ENCODE peak calls at places on chromosome 11, in five cellular contexts. C is K562, B is HepG2, Q is H1, D is GM12878. S is an unnamed sample.
A peak's percentile ranks its signal among the peaks of the same experiment; 100 is the strongest.

GRCh38 chr11:70255717-70256116 is 14.8 kb upstream of the PPFIA1 start:
- DNase-seq in Q (no peak), B (no peak), D (no peak), C (no peak), S (no peak)

GRCh38 chr11:121334973-121335711 is 42.6 kb downstream of the SC5D start:
- DNase-seq in C (no peak), Q (no peak), B (no peak), D (no peak), S (no peak)

GRCh38 chr11:110356769-110357671 is 60.6 kb upstream of the RDX start:
- DNase-seq in C (no peak), Q (no peak), B (peak; percentile 84), D (no peak), S (no peak)

GRCh38 chr11:68303083-68303482 is 9.3 kb upstream of the LRP5 start:
- DNase-seq in D (no peak), B (no peak), C (no peak), Q (no peak), S (no peak)

GRCh38 chr11:34425863-34426262 is 12.9 kb upstream of the CAT start:
- DNase-seq in C (no peak), Q (no peak), D (no peak), B (no peak), S (no peak)

GRCh38 chr11:3865388-3866193 is 10.1 kb downstream of the STIM1 start:
- DNase-seq in Q (no peak), C (peak; percentile 55), B (no peak), D (no peak), S (peak; percentile 39)

GRCh38 chr11:72696866-72697428 is 22.7 kb upstream of the PDE2A start:
- DNase-seq in B (no peak), C (peak; percentile 95), Q (no peak), D (no peak), S (peak; percentile 92)

GRCh38 chr11:91664521-91664920 is 560.1 kb upstream of the FAT3 start:
- DNase-seq in D (no peak), B (no peak), C (no peak), Q (no peak), S (peak; percentile 1)

GRCh38 chr11:11691296-11692141 is 69.7 kb upstream of the GALNT18 start:
- DNase-seq in B (no peak), C (no peak), Q (peak; percentile 34), D (no peak), S (peak; percentile 47)

GRCh38 chr11:21546715-21547114 is 646.2 kb upstream of the ANO5 start:
- DNase-seq in B (no peak), C (no peak), D (no peak), Q (no peak), S (no peak)

GRCh38 chr11:8017071-8017470 is 29.9 kb downstream of the EIF3F start:
- DNase-seq in Q (no peak), D (no peak), C (no peak), B (no peak), S (no peak)

GRCh38 chr11:8019671-8020597 is 32.8 kb downstream of the EIF3F start:
- DNase-seq in D (no peak), B (no peak), C (no peak), Q (no peak), S (peak; percentile 34)

GRCh38 chr11:8016396-8016949 is 29.3 kb downstream of the EIF3F start:
- DNase-seq in B (no peak), D (no peak), Q (no peak), C (no peak), S (peak; percentile 81)

GRCh38 chr11:8017894-8018741 is 31.0 kb downstream of the EIF3F start:
- DNase-seq in Q (no peak), C (no peak), D (no peak), B (no peak), S (peak; percentile 43)

GRCh38 chr11:8018742-8019631 is 31.9 kb downstream of the EIF3F start:
- DNase-seq in B (peak; percentile 22), Q (no peak), D (no peak), C (no peak), S (peak; percentile 93)
- TF ChIP-seq EZH2 in B (no peak), Q (peak; percentile 40), D (no peak), C (no peak), S (no peak)

DNA sequence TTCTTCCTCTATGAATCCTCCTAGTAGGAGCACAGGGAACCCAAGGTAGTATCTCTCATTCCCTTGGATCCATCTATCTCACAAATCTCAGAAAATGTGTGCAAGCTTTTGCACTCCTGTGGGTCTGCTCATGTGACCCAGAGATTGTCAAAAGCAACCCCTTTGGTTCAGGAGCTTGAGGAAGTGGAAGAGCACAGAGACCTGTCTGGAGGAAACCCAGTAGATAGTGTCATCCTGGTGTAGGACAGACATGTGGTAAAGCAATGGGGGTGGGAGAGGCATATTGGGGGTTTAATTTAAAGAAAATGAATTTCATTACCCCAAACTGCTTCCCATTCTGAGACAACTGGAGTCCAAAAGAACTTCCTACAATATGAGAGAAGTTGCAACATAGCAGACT is 5.9 kb upstream of the MS4A14 start:
- DNase-seq in D (no peak), C (no peak), B (no peak), Q (no peak), S (no peak)
- H3K4me1 ChIP-seq in D (peaks cover 19% of the 10 kb centered on the region), C (no peaks in the 10 kb centered on the region), B (no peaks in the 10 kb centered on the region), Q (no peaks in the 10 kb centered on the region), S (no peaks in the 10 kb centered on the region)

GRCh38 chr11:108551653-108552462 is 41.7 kb downstream of the EXPH5 start:
- DNase-seq in B (no peak), Q (no peak), C (peak; percentile 82), D (no peak), S (no peak)
- TF ChIP-seq CREB1 in B (no peak), Q (no peak), C (no peak), D (no peak), S (no peak)

DNA sequence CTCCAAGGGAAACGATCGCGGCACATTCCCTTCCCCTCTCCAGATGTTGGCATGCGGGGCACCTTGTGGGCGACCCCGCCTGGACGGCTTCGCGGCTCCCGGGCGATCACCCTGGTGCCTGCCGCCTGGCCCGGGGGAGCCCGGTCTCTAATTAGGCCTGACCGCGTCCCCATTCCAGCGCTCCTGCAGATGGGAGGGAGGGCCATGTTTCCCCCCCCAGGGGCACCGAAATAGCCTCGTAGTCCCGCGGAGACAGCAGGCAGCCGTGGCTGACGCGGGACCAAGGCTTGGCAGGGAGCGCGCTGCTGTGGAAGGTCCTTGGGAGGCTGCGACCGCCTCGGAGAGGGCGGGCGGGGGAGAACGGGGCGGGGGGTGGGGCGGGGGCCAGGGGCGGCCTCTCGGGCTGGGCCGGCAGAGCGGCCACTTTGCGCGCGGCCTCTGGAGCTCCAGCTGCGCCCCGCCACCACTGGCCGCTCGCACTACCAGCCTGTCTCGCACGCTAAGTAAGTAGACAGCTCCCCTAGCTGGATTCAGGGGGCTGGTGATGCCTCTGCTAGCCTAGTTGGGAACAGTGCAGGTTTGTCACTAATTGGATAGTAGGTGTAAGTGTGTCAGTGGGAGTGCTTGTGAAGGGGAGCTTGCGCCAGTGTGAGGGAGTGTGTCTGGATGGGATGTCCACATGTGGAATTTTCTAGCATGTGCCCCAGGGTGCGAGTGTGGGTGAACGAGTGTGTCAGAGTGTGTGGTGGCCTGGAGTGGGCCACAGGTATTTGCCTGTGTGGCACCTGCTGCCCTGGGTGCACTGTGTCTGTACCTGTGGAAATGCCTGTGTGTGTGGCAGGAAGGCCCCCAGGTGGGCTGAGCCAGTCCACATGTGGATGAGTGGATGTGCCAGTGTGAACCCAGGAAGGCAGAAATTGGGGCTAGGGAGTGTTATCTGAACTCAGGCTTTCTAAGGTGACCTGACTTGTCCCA is at the start of gene INSC:
- DNase-seq in Q (no peak), C (no peak), D (no peak), B (no peak), S (peak; percentile 74)
- TF ChIP-seq EZH2 in Q (peak; percentile 36), C (no peak), D (no peak), B (no peak), S (no peak)

GRCh38 chr11:117511483-117511934 is 183.9 kb downstream of the CEP164 start:
- DNase-seq in D (no peak), C (no peak), Q (no peak), B (no peak), S (no peak)
- H3K4me1 ChIP-seq in D (no peaks in the 10 kb centered on the region), C (no peaks in the 10 kb centered on the region), Q (peaks cover 21% of the 10 kb centered on the region), B (peaks cover 31% of the 10 kb centered on the region), S (peaks cover 26% of the 10 kb centered on the region)

GRCh38 chr11:50188040-50188439 is 155.4 kb downstream of the OR4C45 start:
- DNase-seq in D (no peak), Q (no peak), B (no peak), C (no peak), S (no peak)
- TF ChIP-seq CREB1 in D (no peak), Q (no peak), B (no peak), C (no peak), S (no peak)

DNA sequence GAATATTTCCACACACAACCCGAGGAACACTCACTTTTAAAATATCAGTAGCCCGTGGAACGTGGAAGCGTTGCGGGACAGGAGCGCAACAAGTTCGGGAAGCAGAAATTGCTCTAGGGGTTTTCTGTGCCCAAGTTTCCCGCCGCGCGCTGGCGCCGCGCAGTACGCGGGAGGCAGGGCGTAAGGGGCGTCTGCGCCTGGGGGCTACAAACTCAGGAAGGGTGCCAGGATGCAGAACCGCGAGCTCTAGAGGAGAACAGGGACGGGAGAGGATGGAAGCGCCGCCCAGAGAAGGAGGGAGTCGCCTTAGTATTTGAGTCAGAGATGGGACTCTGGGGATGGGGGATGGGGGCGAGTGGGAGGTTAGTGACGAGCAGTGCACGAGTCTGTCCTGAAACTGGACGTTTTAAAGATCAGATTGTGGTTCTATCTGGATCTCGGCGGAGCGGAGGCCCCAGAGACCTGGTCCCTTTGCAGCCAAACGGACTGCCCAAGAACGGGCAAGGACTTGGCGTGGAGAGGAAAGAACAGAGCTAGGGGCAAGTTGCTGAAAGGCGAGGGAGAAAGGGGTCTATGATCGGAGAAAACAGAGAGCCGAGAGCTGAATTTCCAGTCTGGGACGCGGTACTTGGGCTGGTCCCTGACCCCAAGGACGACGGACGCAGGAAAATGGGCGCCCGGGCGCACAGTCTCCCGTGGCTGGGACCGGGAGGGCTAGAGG is 4.7 kb downstream of the BSX start:
- DNase-seq in D (no peak), C (no peak), B (no peak), Q (no peak), S (peak; percentile 80)
- TF ChIP-seq EZH2 in D (no peak), C (no peak), B (no peak), Q (peak; percentile 55), S (peak; percentile 94)

DNA sequence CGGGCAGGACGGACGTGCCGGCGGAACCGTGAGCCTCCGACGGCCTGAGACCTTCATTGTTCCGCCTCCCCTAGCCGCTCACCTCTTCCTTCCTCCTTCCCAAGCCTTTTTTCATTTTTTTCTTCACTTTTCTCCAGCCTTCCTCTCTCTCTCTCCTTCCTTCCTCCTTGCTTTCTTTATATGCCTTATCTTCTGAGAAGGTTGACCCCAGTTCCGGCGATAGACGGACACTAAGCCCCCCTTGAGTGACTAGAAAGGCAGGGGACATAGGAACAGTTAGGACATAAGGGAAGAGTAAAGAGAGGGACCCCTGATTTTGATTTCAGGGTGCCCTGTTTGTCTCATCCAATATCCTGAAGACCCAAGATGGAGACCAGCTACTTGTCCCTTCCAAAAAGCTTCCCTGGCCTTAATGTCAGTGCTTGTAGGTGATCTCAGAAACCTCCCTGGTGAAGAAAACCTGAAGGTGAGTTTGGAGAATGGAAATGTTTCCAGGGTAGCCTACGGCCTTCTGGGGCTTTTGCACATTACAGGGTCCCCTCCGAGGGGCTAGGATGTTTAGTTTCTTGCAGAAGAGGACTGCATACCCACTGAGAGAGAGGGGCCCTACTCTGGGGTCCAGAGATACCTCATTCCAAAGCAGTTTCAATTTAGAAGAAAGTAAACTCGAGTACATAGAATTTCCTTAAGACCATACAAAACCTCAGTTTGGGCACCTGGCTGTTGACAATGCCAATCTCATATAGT is 3.5 kb downstream of the ADM start:
- DNase-seq in B (no peak), C (no peak), Q (no peak), D (no peak), S (no peak)
- H3K4me1 ChIP-seq in B (peaks cover 45% of the 10 kb centered on the region), C (peaks cover 22% of the 10 kb centered on the region), Q (peaks cover 6% of the 10 kb centered on the region), D (peaks cover 45% of the 10 kb centered on the region), S (peaks cover 16% of the 10 kb centered on the region)